ENCODE peak calls at places on chromosomes 16 and 17, in five cellular contexts. V, L, J, F and Z are unnamed samples.
A peak's percentile ranks its signal among the peaks of the same experiment; 100 is the strongest.

GRCh38 chr16:85767569-85767968 is 16.7 kb upstream of the C16orf74 start:
- DNase-seq in V (peak; percentile 91), L (no peak), J (no peak), F (no peak), Z (peak; percentile 92)

GRCh38 chr17:10727192-10727591 is 2.6 kb downstream of the TMEM220 start:
- DNase-seq in V (peak; percentile 8), L (no peak), J (no peak), F (no peak), Z (no peak)

GRCh38 chr17:82497483-82498405 is 21.8 kb upstream of the FOXK2 start:
- DNase-seq in V (peak; percentile 39), L (no peak), J (no peak), F (no peak), Z (peak; percentile 20)

GRCh38 chr17:33442320-33442719 is 149.2 kb upstream of the ASIC2 start:
- DNase-seq in V (no peak), L (no peak), J (no peak), F (no peak), Z (no peak)

GRCh38 chr17:67365762-67366192 is 600 bp downstream of the PSMD12 start:
- DNase-seq in V (peak; percentile 71), L (no peak), J (no peak), F (no peak), Z (peak; percentile 55)

GRCh38 chr17:57697891-57698708 is 47.0 kb downstream of the CCDC182 start:
- DNase-seq in V (peak; percentile 1), L (no peak), J (no peak), F (no peak), Z (no peak)

GRCh38 chr16:75203106-75203505 is 3.9 kb downstream of the CTRB2 start:
- DNase-seq in V (no peak), L (no peak), J (no peak), F (peak; percentile 44), Z (no peak)

GRCh38 chr17:11899494-11899893 is 97.8 kb downstream of the ZNF18 start:
- DNase-seq in V (no peak), L (no peak), J (peak; percentile 19), F (no peak), Z (no peak)

GRCh38 chr17:19318611-19319010 is 43.9 kb downstream of the B9D1 start:
- DNase-seq in V (no peak), L (no peak), J (no peak), F (peak; percentile 34), Z (no peak)

GRCh38 chr17:55451203-55451641 is 29.6 kb upstream of the MMD start:
- DNase-seq in V (no peak), L (no peak), J (no peak), F (no peak), Z (no peak)

GRCh38 chr16:26665166-26665939 is 401.4 kb upstream of the C16orf82 start:
- DNase-seq in V (no peak), L (no peak), J (no peak), F (no peak), Z (no peak)

GRCh38 chr17:82929011-82929622 is 89.3 kb upstream of the ZNF750 start:
- DNase-seq in V (no peak), L (no peak), J (no peak), F (peak; percentile 60), Z (no peak)

GRCh38 chr17:49610883-49611584 is 35.4 kb downstream of the NXPH3 start:
- DNase-seq in V (peak; percentile 27), L (no peak), J (no peak), F (no peak), Z (no peak)

GRCh38 chr17:9676084-9676483 is 30.8 kb downstream of the USP43 start:
- DNase-seq in V (peak; percentile 15), L (no peak), J (no peak), F (no peak), Z (no peak)

GRCh38 chr17:1047886-1048470 is 51.0 kb downstream of the TIMM22 start:
- DNase-seq in V (no peak), L (no peak), J (no peak), F (no peak), Z (no peak)

GRCh38 chr16:86033971-86034370 is 135.0 kb downstream of the IRF8 start:
- DNase-seq in V (no peak), L (no peak), J (peak; percentile 6), F (peak; percentile 37), Z (no peak)

GRCh38 chr17:7354262-7354781 is 634 bp upstream of the TMEM95 start:
- DNase-seq in V (peak; percentile 100), L (no peak), J (peak; percentile 17), F (no peak), Z (peak; percentile 100)

GRCh38 chr17:18987230-18987610 is 17.3 kb downstream of the FAM83G start:
- DNase-seq in V (no peak), L (no peak), J (no peak), F (no peak), Z (no peak)

GRCh38 chr16:72722552-72722951 is 325.4 kb downstream of the ZFHX3 start:
- DNase-seq in V (no peak), L (no peak), J (peak; percentile 2), F (no peak), Z (no peak)

GRCh38 chr17:78510141-78510935 is 66.9 kb downstream of the DNAH17 start:
- DNase-seq in V (no peak), L (no peak), J (no peak), F (peak; percentile 53), Z (peak; percentile 31)

GRCh38 chr16:89890200-89890599 is 16.8 kb downstream of the TCF25 start:
- DNase-seq in V (no peak), L (no peak), J (no peak), F (no peak), Z (peak; percentile 14)

GRCh38 chr16:75064403-75065148 is 52.0 kb downstream of the LDHD start:
- DNase-seq in V (peak; percentile 86), L (peak; percentile 76), J (no peak), F (no peak), Z (no peak)